ENCODE peak calls at places on chromosomes 6 and 20, in seven cellular contexts. G is Karpas-422, W is cardiac muscle cell, S is left lung, B is heart right ventricle, I is suprapubic skin, X is tibial artery. O is an unnamed sample. For H3K4me1 and H3K36me3, the result is how much of the 10 kb centered on the place peaks cover.

GRCh38 chr6:55290736-55291135 is 36.5 kb upstream of the GFRAL start:
- DNase-seq in I (no peak), S (no peak), W (no peak), B (no peak), X (no peak), G (no peak), O (no peak)

GRCh38 chr20:53865905-53866786 is 204.2 kb downstream of the BCAS1 start:
- DNase-seq in G (peak), S (no peak), B (no peak), I (no peak), X (no peak), W (peak), O (no peak)

GRCh38 chr20:62628691-62629090 is 13.6 kb upstream of the SLCO4A1 start:
- DNase-seq in I (no peak), W (no peak), B (no peak), X (no peak), S (peak), G (no peak), O (no peak)

GRCh38 chr20:43752561-43753301 is 25.9 kb upstream of the GTSF1L start:
- DNase-seq in W (no peak), I (no peak), S (peak), X (no peak), B (no peak), G (no peak), O (peak)

GRCh38 chr6:9621276-9621675 is 793.6 kb downstream of the TFAP2A start:
- DNase-seq in G (no peak), X (no peak), B (no peak), W (no peak), S (no peak), I (no peak), O (no peak)

GRCh38 chr20:8433286-8433685 is 301.2 kb downstream of the PLCB1 start:
- DNase-seq in B (no peak), G (no peak), I (no peak), W (no peak), S (no peak), X (no peak), O (no peak)

GRCh38 chr20:14700641-14700965 is 363.2 kb upstream of the FLRT3 start:
- DNase-seq in W (no peak), I (no peak), X (no peak), S (no peak), G (no peak), B (no peak), O (no peak)

GRCh38 chr6:37168163-37168758 is 1.7 kb upstream of the PIM1 start:
- DNase-seq in I (no peak), G (no peak), W (no peak), B (no peak), X (no peak), S (no peak), O (no peak)

GRCh38 chr6:133595076-133595868 is 293.6 kb upstream of the TCF21 start:
- DNase-seq in W (no peak), G (no peak), S (no peak), X (no peak), I (no peak), B (no peak), O (no peak)

GRCh38 chr20:44092551-44093248 is 94.3 kb downstream of the JPH2 start:
- DNase-seq in G (peak), S (no peak), X (no peak), I (no peak), W (peak), B (no peak), O (peak)

GRCh38 chr6:235763-236360 is 56.4 kb upstream of the DUSP22 start:
- DNase-seq in X (no peak), S (no peak), I (no peak), B (no peak), W (no peak), G (no peak), O (no peak)

GRCh38 chr20:31716818-31717477 is 5.7 kb downstream of the BCL2L1 start:
- DNase-seq in G (no peak), I (no peak), B (no peak), W (no peak), X (no peak), S (no peak), O (no peak)

GRCh38 chr20:31715766-31716165 is 6.9 kb downstream of the BCL2L1 start:
- DNase-seq in B (no peak), W (no peak), S (no peak), X (no peak), G (no peak), I (no peak), O (no peak)

GRCh38 chr20:31717478-31717946 is 5.2 kb downstream of the BCL2L1 start:
- DNase-seq in B (no peak), G (no peak), S (no peak), W (no peak), I (no peak), X (no peak), O (no peak)

GRCh38 chr20:31718952-31719643 is 3.6 kb downstream of the BCL2L1 start:
- DNase-seq in W (no peak), I (no peak), G (peak), B (no peak), S (no peak), X (no peak), O (no peak)

DNA sequence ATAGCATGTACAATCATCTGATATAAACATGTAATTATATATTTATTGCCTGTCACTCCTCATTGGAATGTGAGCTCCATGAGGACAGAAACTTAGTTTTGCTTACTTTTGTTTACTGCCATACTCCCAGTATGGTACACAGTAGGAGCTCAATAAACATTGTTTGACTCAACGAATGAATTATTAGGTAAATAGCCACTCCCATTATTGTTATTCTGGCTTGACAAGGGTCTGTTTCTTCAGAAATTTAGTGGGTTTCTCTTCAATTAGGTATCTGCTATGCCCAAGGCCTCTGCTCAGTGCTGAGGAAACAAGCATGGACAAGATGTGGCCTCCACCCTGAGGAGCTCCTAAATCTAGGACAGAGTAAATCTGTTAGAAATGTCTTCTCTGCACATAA is 6.3 kb downstream of the BCL2L1 start:
- DNase-seq in G (no peak), S (no peak), W (no peak), B (no peak), X (no peak), I (no peak), O (no peak)
- H3K4me1 ChIP-seq in G (half or more), S (half or more), W (under half), B (half or more), X (half or more), I (half or more), O (half or more)

DNA sequence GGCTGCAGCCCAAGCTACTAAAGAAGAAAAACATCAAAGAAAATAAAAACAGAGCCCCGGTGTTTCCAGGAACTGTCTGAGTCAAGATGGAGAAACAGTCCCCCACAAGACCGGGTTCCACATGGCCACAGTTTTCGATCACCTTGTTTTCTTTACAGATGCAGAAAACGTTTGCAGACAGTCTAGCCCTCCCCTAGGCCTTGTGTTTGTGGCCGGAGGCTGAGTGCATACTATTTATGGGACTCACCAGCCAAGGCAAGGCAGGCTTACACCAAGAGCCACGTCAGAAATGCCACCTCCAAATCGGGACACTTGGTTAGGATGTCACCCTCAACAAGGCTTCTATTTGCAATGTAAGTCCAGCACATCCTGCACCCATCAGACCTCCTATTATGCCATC is 97.3 kb downstream of the BMP7 start:
- DNase-seq in S (no peak), W (no peak), X (no peak), B (no peak), G (no peak), I (no peak), O (no peak)
- H3K36me3 ChIP-seq in S (under half), W (under half), X (under half), B (under half), G (under half), I (under half), O (under half)

DNA sequence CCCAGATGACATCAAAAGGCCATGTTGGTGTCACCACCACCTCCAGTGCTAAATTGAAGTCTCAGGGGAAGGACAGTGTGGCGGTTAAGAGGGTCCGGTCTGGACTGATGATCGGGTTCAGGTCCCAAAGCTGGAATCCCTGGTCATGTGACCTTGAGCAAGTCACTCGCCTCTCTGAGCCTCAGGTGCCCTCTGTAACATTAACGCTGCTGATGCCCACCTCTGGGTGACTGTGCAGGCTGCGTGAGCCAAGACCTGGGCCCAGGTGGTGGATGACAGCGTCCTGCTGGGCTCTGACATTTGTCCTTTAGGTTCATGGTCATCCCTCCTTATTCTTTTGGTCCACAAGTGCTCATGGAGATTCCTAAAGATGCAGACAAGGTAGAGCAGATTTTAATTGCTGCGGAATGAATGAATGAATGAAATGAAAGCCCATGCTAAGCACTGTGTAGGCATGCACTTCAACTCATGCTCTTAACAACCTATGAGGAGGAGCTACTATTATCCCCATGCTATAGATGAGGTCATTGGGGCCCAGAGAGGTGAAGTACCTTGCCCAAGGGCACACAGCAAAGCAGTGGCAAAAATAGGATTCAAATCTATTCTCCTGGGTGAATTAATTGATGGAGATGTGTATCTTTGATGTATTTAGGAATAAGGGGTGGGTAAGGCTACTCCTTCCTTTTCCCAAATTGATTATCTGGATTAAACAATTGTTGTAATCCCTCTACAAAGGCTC is 649 bp upstream of the BPIFB1 start:
- DNase-seq in G (no peak), B (no peak), W (no peak), X (no peak), I (no peak), S (no peak), O (no peak)
- H3K4me1 ChIP-seq in G (under half), B (under half), W (under half), X (under half), I (under half), S (under half), O (under half)

GRCh38 chr6:155791891-155792290 is 336.3 kb upstream of the NOX3 start:
- DNase-seq in G (no peak), S (no peak), W (no peak), X (no peak), B (no peak), I (no peak), O (no peak)
- H3K36me3 ChIP-seq in G (under half), S (under half), W (under half), X (under half), B (under half), I (under half), O (under half)

GRCh38 chr6:1475169-1475568 is 85.8 kb downstream of the FOXF2 start:
- DNase-seq in X (no peak), B (no peak), I (no peak), W (no peak), G (no peak), S (no peak), O (no peak)
- H3K4me1 ChIP-seq in X (under half), B (under half), I (under half), W (under half), G (under half), S (under half), O (under half)

GRCh38 chr20:34762031-34762555 is 57.9 kb downstream of the TP53INP2 start:
- DNase-seq in I (no peak), G (no peak), B (no peak), X (no peak), W (no peak), S (no peak), O (no peak)
- H3K36me3 ChIP-seq in I (half or more), G (half or more), B (under half), X (half or more), W (half or more), S (half or more), O (half or more)

O was measured in RWPE2.